ENCODE peak calls at places on chromosomes 4 and X, in five cellular contexts. V is fibroblast of pulmonary artery, J is progenitor cell of endocrine pancreas, N is activated B cell treated with CpG ODN at 0.5 μM for 24 hours, Y is ovary. A is an unnamed sample.

GRCh38 chr4:129428454-129428853 is 332.5 kb downstream of the C4orf33 start:
- DNase-seq in V (no peak), J (no peak), N (no peak), Y (no peak), A (no peak)

GRCh38 chr4:182245541-182246245 is 2.5 kb downstream of the TENM3 start:
- DNase-seq in V (peak; percentile 13), J (no peak), N (no peak), Y (no peak), A (no peak)

GRCh38 chr4:55175779-55176231 is 50.4 kb upstream of the KDR start:
- DNase-seq in V (peak; percentile 73), J (no peak), N (no peak), Y (no peak), A (peak; percentile 42)

GRCh38 chr4:76679691-76680090 is 218.3 kb downstream of the SOWAHB start:
- DNase-seq in V (no peak), J (no peak), N (no peak), Y (no peak), A (no peak)

GRCh38 chr4:74539043-74539790 is 94.3 kb downstream of the AREG start:
- DNase-seq in V (peak; percentile 82), J (no peak), N (no peak), Y (no peak), A (no peak)

GRCh38 chr4:88006956-88007303 is 505 bp upstream of the PKD2 start:
- DNase-seq in V (no peak), J (no peak), N (no peak), Y (no peak), A (no peak)

GRCh38 chr4:151436093-151436518 is 27.1 kb downstream of the FHIP1A start:
- DNase-seq in V (no peak), J (no peak), N (no peak), Y (no peak), A (no peak)

GRCh38 chrX:121356139-121356849 is 308.9 kb downstream of the GLUD2 start:
- DNase-seq in V (no peak), J (no peak), N (no peak), Y (no peak), A (no peak)

GRCh38 chr4:7854697-7855370 is 84.8 kb downstream of the AFAP1 start:
- DNase-seq in V (no peak), J (no peak), N (no peak), Y (no peak), A (no peak)

GRCh38 chr4:26069218-26069617 is 155.2 kb downstream of the SMIM20 start:
- DNase-seq in V (peak; percentile 46), J (no peak), N (no peak), Y (no peak), A (peak; percentile 52)

GRCh38 chrX:434946-435345 is 48.2 kb upstream of the PPP2R3B start:
- DNase-seq in V (no peak), J (no peak), N (no peak), Y (no peak), A (no peak)

GRCh38 chr4:140926672-140927071 is 170.5 kb upstream of the TBC1D9 start:
- DNase-seq in V (no peak), J (no peak), N (no peak), Y (no peak), A (peak; percentile 52)

GRCh38 chr4:8647626-8648025 is 55.1 kb downstream of the CPZ start:
- DNase-seq in V (no peak), J (no peak), N (no peak), Y (no peak), A (no peak)

GRCh38 chr4:165548702-165549101 is 169.9 kb downstream of the CPE start:
- DNase-seq in V (no peak), J (no peak), N (no peak), Y (no peak), A (no peak)

GRCh38 chr4:66373268-66373667 is 703.0 kb upstream of the EPHA5 start:
- DNase-seq in V (peak; percentile 8), J (no peak), N (no peak), Y (no peak), A (no peak)

GRCh38 chrX:155993421-155993820 is 4.1 kb upstream of the IL9R start:
- DNase-seq in V (no peak), J (no peak), N (no peak), Y (no peak), A (no peak)

GRCh38 chr4:109821186-109821585 is 5.6 kb downstream of the GAR1 start:
- DNase-seq in V (no peak), J (no peak), N (no peak), Y (no peak), A (no peak)

GRCh38 chrX:15441464-15441863 is 51.7 kb downstream of the PIR start:
- DNase-seq in V (no peak), J (no peak), N (no peak), Y (no peak), A (peak; percentile 33)

GRCh38 chr4:61739899-61740298 is 539.8 kb downstream of the ADGRL3 start:
- DNase-seq in V (no peak), J (no peak), N (no peak), Y (no peak), A (no peak)

GRCh38 chr4:152643153-152644035 is 36.4 kb downstream of the TMEM154 start:
- DNase-seq in V (peak; percentile 39), J (no peak), N (peak; percentile 50), Y (no peak), A (no peak)

GRCh38 chr4:128068927-128069326 is 7.8 kb downstream of the LARP1B start:
- DNase-seq in V (peak; percentile 56), J (no peak), N (no peak), Y (no peak), A (peak; percentile 41)

GRCh38 chr4:109560687-109561452 is 824 bp downstream of the MCUB start:
- DNase-seq in V (peak; percentile 78), J (no peak), N (peak; percentile 56), Y (peak; percentile 32), A (peak; percentile 73)

GRCh38 chr4:185512516-185512915 is 22.8 kb downstream of the PDLIM3 start:
- DNase-seq in V (peak; percentile 55), J (no peak), N (no peak), Y (no peak), A (peak; percentile 49)

GRCh38 chr4:40630335-40631021 is 814 bp upstream of the RBM47 start:
- DNase-seq in V (no peak), J (peak; percentile 44), N (peak; percentile 36), Y (peak; percentile 45), A (no peak)

DNA sequence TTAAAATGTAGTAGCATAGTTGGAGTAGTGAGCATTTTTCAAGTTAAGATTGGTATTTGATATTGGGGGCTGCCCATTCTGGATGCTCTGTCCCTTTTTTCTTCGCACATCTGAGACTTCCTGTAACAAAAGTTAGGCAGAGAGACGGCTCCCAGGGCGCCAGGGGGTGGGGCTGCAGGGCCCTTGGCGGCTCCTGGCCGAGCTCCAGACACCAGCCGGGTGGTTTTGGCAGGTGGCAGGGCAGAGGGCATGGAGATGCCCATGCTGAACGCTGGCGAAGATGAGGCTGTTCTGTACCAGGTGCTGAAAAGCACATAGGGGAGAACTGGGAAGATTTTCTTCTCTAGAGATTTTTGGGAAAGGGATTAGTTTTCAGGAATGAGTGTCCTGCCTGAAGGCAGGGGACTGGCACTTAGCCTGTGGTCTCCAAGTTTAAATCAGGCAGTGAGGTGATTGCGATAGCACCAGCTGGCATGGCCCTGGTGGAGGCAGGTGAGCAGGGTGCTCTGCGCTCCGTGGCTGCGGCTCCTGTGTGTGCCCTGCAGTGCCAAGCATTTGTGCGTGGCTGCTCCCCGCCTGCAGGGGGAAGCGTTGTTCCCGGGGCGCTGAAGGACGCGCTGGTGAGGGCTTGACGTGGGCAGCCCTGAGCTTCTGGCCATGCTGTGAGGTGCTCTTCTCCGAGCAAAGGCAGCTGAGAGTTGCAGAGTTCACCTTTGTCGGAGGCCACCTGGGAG is 23.6 kb upstream of the HGFAC start:
- DNase-seq in V (no peak), J (no peak), N (no peak), Y (peak; percentile 20), A (no peak)
- TF ChIP-seq CTCF in V (no peak), J (peak; percentile 14), N (no peak), Y (no peak), A (peak; percentile 15)

GRCh38 chrX:51002160-51002632 is 91.7 kb downstream of the BMP15 start:
- DNase-seq in V (no peak), J (no peak), N (no peak), Y (no peak), A (no peak)

GRCh38 chrX:50996930-50997329 is 86.4 kb downstream of the BMP15 start:
- DNase-seq in V (no peak), J (no peak), N (no peak), Y (no peak), A (no peak)
- TF ChIP-seq CTCF in V (no peak), J (no peak), N (no peak), Y (no peak), A (no peak)

GRCh38 chr4:145285928-145286327 is 105.5 kb upstream of the OTUD4 start:
- DNase-seq in V (peak; percentile 36), J (no peak), N (no peak), Y (no peak), A (no peak)
- TF ChIP-seq CTCF in V (no peak), J (no peak), N (no peak), Y (no peak), A (no peak)

GRCh38 chrX:119729408-119730201 is 28.8 kb upstream of the SOWAHD start:
- DNase-seq in V (peak; percentile 83), J (peak; percentile 17), N (peak; percentile 30), Y (peak; percentile 48), A (peak; percentile 83)

GRCh38 chrX:119726900-119727555 is 31.4 kb upstream of the SOWAHD start:
- DNase-seq in V (no peak), J (no peak), N (no peak), Y (no peak), A (no peak)

GRCh38 chrX:119728487-119728886 is 29.9 kb upstream of the SOWAHD start:
- DNase-seq in V (no peak), J (no peak), N (no peak), Y (no peak), A (peak; percentile 3)
- TF ChIP-seq CTCF in V (no peak), J (peak; percentile 36), N (no peak), Y (no peak), A (no peak)

DNA sequence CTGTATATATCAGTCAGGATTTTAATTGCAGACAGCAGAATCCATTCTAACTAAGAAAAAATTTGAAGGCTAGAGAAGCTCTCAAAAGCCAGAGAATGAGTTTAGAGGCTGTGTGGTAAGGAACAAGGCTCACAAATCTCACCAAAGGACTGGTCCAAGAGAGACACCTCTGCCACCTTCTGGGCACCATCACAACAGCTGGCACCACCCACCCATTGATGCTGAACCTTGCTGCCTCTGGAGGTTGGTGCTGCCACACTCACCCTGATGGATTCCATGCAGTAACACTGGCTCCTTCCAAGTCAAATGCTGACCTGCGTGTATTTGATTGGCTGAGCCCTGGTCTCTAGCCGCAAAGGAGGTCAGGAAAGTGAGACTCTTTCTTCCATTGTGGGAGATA is 100.8 kb downstream of the BEND2 start:
- DNase-seq in V (no peak), J (no peak), N (no peak), Y (no peak), A (no peak)
- TF ChIP-seq CTCF in V (no peak), J (no peak), N (no peak), Y (no peak), A (no peak)

A was measured in fibroblast of villous mesenchyme.